ENCODE peak calls at places on chromosomes 13 and 19, in four cellular contexts. P, J, B and Z are unnamed samples.

GRCh38 chr13:30796132-30796832 is 60.9 kb downstream of the ALOX5AP start:
- DNase-seq in P (no peak), B (no peak), J (no peak), Z (no peak)

GRCh38 chr19:55075366-55075998 is at the start of gene EPS8L1:
- DNase-seq in J (no peak), B (no peak), P (no peak), Z (no peak)

GRCh38 chr13:21511841-21512240 is 52.7 kb upstream of the ZDHHC20 start:
- DNase-seq in J (no peak), B (no peak), P (no peak), Z (no peak)

GRCh38 chr13:46321494-46322225 is 65.4 kb downstream of the RUBCNL start:
- DNase-seq in P (no peak), B (peak; percentile 72), J (peak; percentile 86), Z (peak; percentile 32)

GRCh38 chr13:30079501-30079900 is 227.8 kb downstream of the KATNAL1 start:
- DNase-seq in J (no peak), B (no peak), P (no peak), Z (no peak)

GRCh38 chr13:98535501-98536357 is 41.2 kb downstream of the STK24 start:
- DNase-seq in P (no peak), B (no peak), J (no peak), Z (no peak)

GRCh38 chr19:48806518-48806817 is 4.4 kb downstream of the BCAT2 start:
- DNase-seq in J (peak; percentile 53), B (peak; percentile 38), P (no peak), Z (no peak)

GRCh38 chr19:55251296-55252081 is 7.3 kb downstream of the PPP6R1 start:
- DNase-seq in J (peak; percentile 65), B (no peak), P (no peak), Z (no peak)

GRCh38 chr13:66723606-66724005 is 506.5 kb downstream of the PCDH9 start:
- DNase-seq in P (peak; percentile 45), J (no peak), B (no peak), Z (peak; percentile 23)

GRCh38 chr13:94382960-94383359 is 96.5 kb downstream of the DCT start:
- DNase-seq in J (no peak), B (no peak), P (no peak), Z (no peak)

GRCh38 chr19:43804443-43804842 is 2.2 kb upstream of the LYPD5 start:
- DNase-seq in B (no peak), P (no peak), J (no peak), Z (no peak)

GRCh38 chr13:86841264-86841663 is 829.9 kb upstream of the SLITRK5 start:
- DNase-seq in B (no peak), J (peak; percentile 29), P (no peak), Z (no peak)

GRCh38 chr13:77479326-77479725 is 56.2 kb upstream of the SCEL start:
- DNase-seq in P (no peak), J (no peak), B (no peak), Z (no peak)

GRCh38 chr13:98751397-98752110 is 918 bp downstream of the SLC15A1 start:
- DNase-seq in B (no peak), J (no peak), P (no peak), Z (no peak)

GRCh38 chr13:43787518-43787891 is 733 bp upstream of the ENOX1 start:
- DNase-seq in J (no peak), P (no peak), B (no peak), Z (no peak)

GRCh38 chr13:37029617-37030016 is 29.0 kb downstream of the EXOSC8 start:
- DNase-seq in P (no peak), J (no peak), B (no peak), Z (no peak)

GRCh38 chr13:51040431-51040830 is 70.6 kb downstream of the C13orf42 start:
- DNase-seq in J (no peak), B (no peak), P (no peak), Z (no peak)

GRCh38 chr19:33712268-33712667 is 84.4 kb upstream of the KCTD15 start:
- DNase-seq in J (no peak), B (no peak), P (no peak), Z (peak; percentile 82)

GRCh38 chr19:54653181-54653809 is 9.5 kb upstream of the LILRB4 start:
- DNase-seq in J (no peak), B (no peak), P (no peak), Z (no peak)

GRCh38 chr19:41206926-41207750 is 11.9 kb upstream of the AXL start:
- DNase-seq in J (no peak), P (no peak), B (no peak), Z (no peak)

GRCh38 chr13:65943711-65944110 is 1286.4 kb downstream of the PCDH9 start:
- DNase-seq in B (no peak), P (no peak), J (no peak), Z (no peak)

GRCh38 chr19:14004619-14005380 is 1.3 kb downstream of the RFX1 start:
- DNase-seq in J (no peak), P (peak; percentile 64), B (no peak), Z (no peak)

GRCh38 chr19:15297416-15298224 is 34.7 kb downstream of the BRD4 start:
- DNase-seq in P (no peak), J (no peak), B (peak; percentile 68), Z (no peak)

GRCh38 chr19:16185925-16186234 is 670 bp downstream of the FAM32A start:
- DNase-seq in J (no peak), B (peak; percentile 40), P (no peak), Z (no peak)